ENCODE peak calls at places on chromosomes 6 and 20, in eight cellular contexts. One of them, this sample, is unnamed.

GRCh38 chr6:121382467-121383121 is 48.3 kb upstream of the TBC1D32 start:
- DNase-seq in iPS-NIHi11: no peak
- DNase-seq in C1 segment of cervical spinal cord: no peak
- DNase-seq in Jurkat, Clone E6-1: no peak
- DNase-seq in NCI-H510A treated with DMSO at 0.1 percent for 48 hours: peak; percentile 3
- DNase-seq in neural crest cell: no peak
- DNase-seq in transverse colon: peak; percentile 87
- DNase-seq in globus pallidus: no peak
- DNase-seq in this sample: no peak

GRCh38 chr6:152356016-152356415 is 281.1 kb downstream of the SYNE1 start:
- DNase-seq in neural crest cell: no peak
- DNase-seq in Jurkat, Clone E6-1: no peak
- DNase-seq in NCI-H510A treated with DMSO at 0.1 percent for 48 hours: no peak
- DNase-seq in C1 segment of cervical spinal cord: no peak
- DNase-seq in transverse colon: no peak
- DNase-seq in iPS-NIHi11: no peak
- DNase-seq in globus pallidus: no peak
- DNase-seq in this sample: no peak

GRCh38 chr20:7463290-7463689 is 477.0 kb downstream of the HAO1 start:
- DNase-seq in NCI-H510A treated with DMSO at 0.1 percent for 48 hours: no peak
- DNase-seq in globus pallidus: no peak
- DNase-seq in C1 segment of cervical spinal cord: no peak
- DNase-seq in Jurkat, Clone E6-1: no peak
- DNase-seq in neural crest cell: no peak
- DNase-seq in iPS-NIHi11: no peak
- DNase-seq in transverse colon: no peak
- DNase-seq in this sample: no peak

GRCh38 chr6:127118505-127119360 is at the start of gene RSPO3:
- DNase-seq in NCI-H510A treated with DMSO at 0.1 percent for 48 hours: no peak
- DNase-seq in globus pallidus: no peak
- DNase-seq in Jurkat, Clone E6-1: no peak
- DNase-seq in transverse colon: peak; percentile 11
- DNase-seq in iPS-NIHi11: peak; percentile 55
- DNase-seq in C1 segment of cervical spinal cord: no peak
- DNase-seq in neural crest cell: peak; percentile 24
- DNase-seq in this sample: peak; percentile 47

GRCh38 chr20:48659888-48660287 is 167.9 kb downstream of the PREX1 start:
- DNase-seq in transverse colon: no peak
- DNase-seq in globus pallidus: no peak
- DNase-seq in Jurkat, Clone E6-1: no peak
- DNase-seq in neural crest cell: no peak
- DNase-seq in C1 segment of cervical spinal cord: no peak
- DNase-seq in iPS-NIHi11: no peak
- DNase-seq in NCI-H510A treated with DMSO at 0.1 percent for 48 hours: no peak
- DNase-seq in this sample: no peak

GRCh38 chr6:28695671-28696537 is 170.2 kb downstream of the GPX5 start:
- DNase-seq in NCI-H510A treated with DMSO at 0.1 percent for 48 hours: no peak
- DNase-seq in iPS-NIHi11: no peak
- DNase-seq in C1 segment of cervical spinal cord: no peak
- DNase-seq in Jurkat, Clone E6-1: no peak
- DNase-seq in neural crest cell: no peak
- DNase-seq in globus pallidus: no peak
- DNase-seq in transverse colon: no peak
- DNase-seq in this sample: no peak

GRCh38 chr6:38271081-38271480 is 368.6 kb downstream of the BTBD9 start:
- DNase-seq in neural crest cell: no peak
- DNase-seq in globus pallidus: no peak
- DNase-seq in C1 segment of cervical spinal cord: no peak
- DNase-seq in transverse colon: no peak
- DNase-seq in iPS-NIHi11: no peak
- DNase-seq in Jurkat, Clone E6-1: no peak
- DNase-seq in NCI-H510A treated with DMSO at 0.1 percent for 48 hours: no peak
- DNase-seq in this sample: no peak

GRCh38 chr6:168865-169455 is 123.3 kb upstream of the DUSP22 start:
- DNase-seq in globus pallidus: peak; percentile 40
- DNase-seq in iPS-NIHi11: peak; percentile 51
- DNase-seq in NCI-H510A treated with DMSO at 0.1 percent for 48 hours: peak; percentile 10
- DNase-seq in transverse colon: no peak
- DNase-seq in neural crest cell: no peak
- DNase-seq in Jurkat, Clone E6-1: peak; percentile 45
- DNase-seq in C1 segment of cervical spinal cord: no peak
- DNase-seq in this sample: peak; percentile 61

GRCh38 chr20:14543040-14543439 is 205.6 kb upstream of the FLRT3 start:
- DNase-seq in C1 segment of cervical spinal cord: no peak
- DNase-seq in transverse colon: no peak
- DNase-seq in NCI-H510A treated with DMSO at 0.1 percent for 48 hours: no peak
- DNase-seq in neural crest cell: no peak
- DNase-seq in globus pallidus: no peak
- DNase-seq in Jurkat, Clone E6-1: no peak
- DNase-seq in iPS-NIHi11: no peak
- DNase-seq in this sample: no peak

GRCh38 chr6:154510144-154510905 is at the start of gene CNKSR3:
- DNase-seq in Jurkat, Clone E6-1: peak; percentile 16
- DNase-seq in neural crest cell: peak; percentile 88
- DNase-seq in iPS-NIHi11: peak; percentile 90
- DNase-seq in NCI-H510A treated with DMSO at 0.1 percent for 48 hours: peak; percentile 99
- DNase-seq in transverse colon: peak; percentile 81
- DNase-seq in C1 segment of cervical spinal cord: peak; percentile 71
- DNase-seq in globus pallidus: peak; percentile 80
- DNase-seq in this sample: peak; percentile 77

GRCh38 chr20:59455392-59456341 is 148.7 kb upstream of the PHACTR3 start:
- DNase-seq in neural crest cell: peak; percentile 37
- DNase-seq in transverse colon: no peak
- DNase-seq in NCI-H510A treated with DMSO at 0.1 percent for 48 hours: no peak
- DNase-seq in Jurkat, Clone E6-1: no peak
- DNase-seq in iPS-NIHi11: peak; percentile 55
- DNase-seq in C1 segment of cervical spinal cord: peak; percentile 26
- DNase-seq in globus pallidus: peak; percentile 26
- DNase-seq in this sample: peak; percentile 30

GRCh38 chr20:1327827-1328679 is 886 bp downstream of the SDCBP2 start:
- DNase-seq in NCI-H510A treated with DMSO at 0.1 percent for 48 hours: no peak
- DNase-seq in transverse colon: peak; percentile 46
- DNase-seq in C1 segment of cervical spinal cord: no peak
- DNase-seq in neural crest cell: no peak
- DNase-seq in Jurkat, Clone E6-1: no peak
- DNase-seq in iPS-NIHi11: no peak
- DNase-seq in globus pallidus: no peak
- DNase-seq in this sample: no peak

GRCh38 chr6:149852180-149852579 is 12.0 kb downstream of the LRP11 start:
- DNase-seq in transverse colon: no peak
- DNase-seq in C1 segment of cervical spinal cord: no peak
- DNase-seq in Jurkat, Clone E6-1: peak; percentile 65
- DNase-seq in NCI-H510A treated with DMSO at 0.1 percent for 48 hours: peak; percentile 53
- DNase-seq in neural crest cell: no peak
- DNase-seq in iPS-NIHi11: no peak
- DNase-seq in globus pallidus: no peak
- DNase-seq in this sample: peak; percentile 19

GRCh38 chr6:39610229-39610628 is 115.0 kb downstream of the KIF6 start:
- DNase-seq in iPS-NIHi11: no peak
- DNase-seq in C1 segment of cervical spinal cord: no peak
- DNase-seq in globus pallidus: no peak
- DNase-seq in transverse colon: no peak
- DNase-seq in NCI-H510A treated with DMSO at 0.1 percent for 48 hours: no peak
- DNase-seq in Jurkat, Clone E6-1: no peak
- DNase-seq in neural crest cell: no peak
- DNase-seq in this sample: no peak

GRCh38 chr6:97133071-97133470 is 149.9 kb downstream of the MMS22L start:
- DNase-seq in neural crest cell: no peak
- DNase-seq in iPS-NIHi11: no peak
- DNase-seq in Jurkat, Clone E6-1: no peak
- DNase-seq in C1 segment of cervical spinal cord: no peak
- DNase-seq in NCI-H510A treated with DMSO at 0.1 percent for 48 hours: no peak
- DNase-seq in transverse colon: no peak
- DNase-seq in globus pallidus: peak; percentile 83
- DNase-seq in this sample: no peak

GRCh38 chr6:170024940-170025339 is 265.9 kb downstream of the DLL1 start:
- DNase-seq in C1 segment of cervical spinal cord: no peak
- DNase-seq in iPS-NIHi11: no peak
- DNase-seq in neural crest cell: no peak
- DNase-seq in Jurkat, Clone E6-1: no peak
- DNase-seq in globus pallidus: no peak
- DNase-seq in transverse colon: peak; percentile 59
- DNase-seq in NCI-H510A treated with DMSO at 0.1 percent for 48 hours: no peak
- DNase-seq in this sample: no peak

GRCh38 chr20:35467339-35468224 is 12.2 kb downstream of the CEP250 start:
- DNase-seq in C1 segment of cervical spinal cord: no peak
- DNase-seq in transverse colon: no peak
- DNase-seq in NCI-H510A treated with DMSO at 0.1 percent for 48 hours: no peak
- DNase-seq in Jurkat, Clone E6-1: no peak
- DNase-seq in iPS-NIHi11: peak; percentile 63
- DNase-seq in globus pallidus: no peak
- DNase-seq in neural crest cell: no peak
- DNase-seq in this sample: no peak

GRCh38 chr6:128632131-128632530 is 111.7 kb upstream of the PTPRK start:
- DNase-seq in Jurkat, Clone E6-1: no peak
- DNase-seq in C1 segment of cervical spinal cord: no peak
- DNase-seq in iPS-NIHi11: no peak
- DNase-seq in globus pallidus: no peak
- DNase-seq in transverse colon: no peak
- DNase-seq in NCI-H510A treated with DMSO at 0.1 percent for 48 hours: no peak
- DNase-seq in neural crest cell: no peak
- DNase-seq in this sample: no peak

GRCh38 chr20:38186788-38187221 is 21.7 kb upstream of the TGM2 start:
- DNase-seq in transverse colon: no peak
- DNase-seq in globus pallidus: no peak
- DNase-seq in Jurkat, Clone E6-1: no peak
- DNase-seq in iPS-NIHi11: no peak
- DNase-seq in neural crest cell: no peak
- DNase-seq in NCI-H510A treated with DMSO at 0.1 percent for 48 hours: no peak
- DNase-seq in C1 segment of cervical spinal cord: no peak
- DNase-seq in this sample: no peak

GRCh38 chr6:64330694-64331309 is 695.2 kb downstream of the PHF3 start:
- DNase-seq in transverse colon: peak; percentile 83
- DNase-seq in iPS-NIHi11: peak; percentile 41
- DNase-seq in Jurkat, Clone E6-1: peak; percentile 44
- DNase-seq in C1 segment of cervical spinal cord: no peak
- DNase-seq in NCI-H510A treated with DMSO at 0.1 percent for 48 hours: peak; percentile 11
- DNase-seq in neural crest cell: peak; percentile 78
- DNase-seq in globus pallidus: peak; percentile 55
- DNase-seq in this sample: peak; percentile 60

GRCh38 chr6:25485820-25486559 is 166.0 kb upstream of the SCGN start:
- DNase-seq in globus pallidus: no peak
- DNase-seq in transverse colon: no peak
- DNase-seq in iPS-NIHi11: no peak
- DNase-seq in Jurkat, Clone E6-1: no peak
- DNase-seq in NCI-H510A treated with DMSO at 0.1 percent for 48 hours: peak; percentile 87
- DNase-seq in C1 segment of cervical spinal cord: no peak
- DNase-seq in neural crest cell: no peak
- DNase-seq in this sample: no peak

GRCh38 chr20:1368448-1369199 is 24.2 kb downstream of the FKBP1A start:
- DNase-seq in Jurkat, Clone E6-1: no peak
- DNase-seq in globus pallidus: no peak
- DNase-seq in neural crest cell: no peak
- DNase-seq in NCI-H510A treated with DMSO at 0.1 percent for 48 hours: no peak
- DNase-seq in iPS-NIHi11: no peak
- DNase-seq in transverse colon: peak; percentile 27
- DNase-seq in C1 segment of cervical spinal cord: no peak
- DNase-seq in this sample: no peak

GRCh38 chr20:51592564-51592963 is 50.0 kb upstream of the NFATC2 start:
- DNase-seq in transverse colon: no peak
- DNase-seq in Jurkat, Clone E6-1: no peak
- DNase-seq in iPS-NIHi11: no peak
- DNase-seq in neural crest cell: no peak
- DNase-seq in C1 segment of cervical spinal cord: no peak
- DNase-seq in globus pallidus: no peak
- DNase-seq in NCI-H510A treated with DMSO at 0.1 percent for 48 hours: no peak
- DNase-seq in this sample: no peak

GRCh38 chr6:22926613-22927348 is 357.4 kb downstream of the HDGFL1 start:
- DNase-seq in neural crest cell: no peak
- DNase-seq in C1 segment of cervical spinal cord: no peak
- DNase-seq in globus pallidus: no peak
- DNase-seq in Jurkat, Clone E6-1: no peak
- DNase-seq in iPS-NIHi11: no peak
- DNase-seq in transverse colon: no peak
- DNase-seq in NCI-H510A treated with DMSO at 0.1 percent for 48 hours: peak; percentile 64
- DNase-seq in this sample: no peak

GRCh38 chr6:85802162-85802561 is 159.5 kb upstream of the SYNCRIP start:
- DNase-seq in neural crest cell: no peak
- DNase-seq in iPS-NIHi11: no peak
- DNase-seq in Jurkat, Clone E6-1: no peak
- DNase-seq in transverse colon: no peak
- DNase-seq in C1 segment of cervical spinal cord: no peak
- DNase-seq in NCI-H510A treated with DMSO at 0.1 percent for 48 hours: no peak
- DNase-seq in globus pallidus: no peak
- DNase-seq in this sample: no peak

GRCh38 chr20:62534526-62535221 is 58.9 kb upstream of the GATA5 start:
- DNase-seq in Jurkat, Clone E6-1: no peak
- DNase-seq in iPS-NIHi11: no peak
- DNase-seq in neural crest cell: no peak
- DNase-seq in globus pallidus: no peak
- DNase-seq in NCI-H510A treated with DMSO at 0.1 percent for 48 hours: no peak
- DNase-seq in transverse colon: no peak
- DNase-seq in C1 segment of cervical spinal cord: no peak
- DNase-seq in this sample: no peak

GRCh38 chr20:51447097-51447764 is 95.3 kb downstream of the NFATC2 start:
- DNase-seq in NCI-H510A treated with DMSO at 0.1 percent for 48 hours: no peak
- DNase-seq in C1 segment of cervical spinal cord: no peak
- DNase-seq in iPS-NIHi11: no peak
- DNase-seq in Jurkat, Clone E6-1: no peak
- DNase-seq in transverse colon: peak; percentile 44
- DNase-seq in globus pallidus: no peak
- DNase-seq in neural crest cell: no peak
- DNase-seq in this sample: no peak

GRCh38 chr6:112396221-112396620 is 49.1 kb downstream of the RFPL4B start:
- DNase-seq in NCI-H510A treated with DMSO at 0.1 percent for 48 hours: no peak
- DNase-seq in iPS-NIHi11: no peak
- DNase-seq in Jurkat, Clone E6-1: no peak
- DNase-seq in transverse colon: no peak
- DNase-seq in C1 segment of cervical spinal cord: no peak
- DNase-seq in neural crest cell: no peak
- DNase-seq in globus pallidus: no peak
- DNase-seq in this sample: no peak

GRCh38 chr20:51596656-51597388 is 54.3 kb upstream of the NFATC2 start:
- DNase-seq in NCI-H510A treated with DMSO at 0.1 percent for 48 hours: no peak
- DNase-seq in iPS-NIHi11: no peak
- DNase-seq in Jurkat, Clone E6-1: no peak
- DNase-seq in neural crest cell: no peak
- DNase-seq in C1 segment of cervical spinal cord: no peak
- DNase-seq in globus pallidus: no peak
- DNase-seq in transverse colon: no peak
- DNase-seq in this sample: no peak

GRCh38 chr6:73548458-73549446 is 27.9 kb upstream of the EEF1A1 start:
- DNase-seq in globus pallidus: no peak
- DNase-seq in neural crest cell: no peak
- DNase-seq in transverse colon: no peak
- DNase-seq in Jurkat, Clone E6-1: no peak
- DNase-seq in iPS-NIHi11: no peak
- DNase-seq in NCI-H510A treated with DMSO at 0.1 percent for 48 hours: no peak
- DNase-seq in C1 segment of cervical spinal cord: no peak
- DNase-seq in this sample: no peak

GRCh38 chr6:106749611-106750010 is 120.2 kb downstream of the QRSL1 start:
- DNase-seq in Jurkat, Clone E6-1: no peak
- DNase-seq in C1 segment of cervical spinal cord: no peak
- DNase-seq in NCI-H510A treated with DMSO at 0.1 percent for 48 hours: peak; percentile 44
- DNase-seq in globus pallidus: no peak
- DNase-seq in iPS-NIHi11: no peak
- DNase-seq in transverse colon: no peak
- DNase-seq in neural crest cell: no peak
- DNase-seq in this sample: no peak

GRCh38 chr6:16402501-16402900 is 164.1 kb downstream of the GMPR start:
- DNase-seq in NCI-H510A treated with DMSO at 0.1 percent for 48 hours: no peak
- DNase-seq in transverse colon: no peak
- DNase-seq in globus pallidus: no peak
- DNase-seq in Jurkat, Clone E6-1: no peak
- DNase-seq in neural crest cell: no peak
- DNase-seq in iPS-NIHi11: no peak
- DNase-seq in C1 segment of cervical spinal cord: no peak
- DNase-seq in this sample: no peak

GRCh38 chr20:4051413-4052138 is 36.2 kb upstream of the RNF24 start:
- DNase-seq in transverse colon: no peak
- DNase-seq in C1 segment of cervical spinal cord: no peak
- DNase-seq in iPS-NIHi11: no peak
- DNase-seq in NCI-H510A treated with DMSO at 0.1 percent for 48 hours: no peak
- DNase-seq in neural crest cell: no peak
- DNase-seq in Jurkat, Clone E6-1: no peak
- DNase-seq in globus pallidus: no peak
- DNase-seq in this sample: peak; percentile 73